ENCODE peak calls at places on chromosomes 6 and 20, in four cellular contexts. K is GM12865, J is fibroblast of pulmonary artery, C is thoracic aorta. Z is an unnamed sample.

GRCh38 chr6:159874475-159874874 is 16.3 kb upstream of the MAS1 start:
- DNase-seq in K (no peak), C (no peak), J (peak; percentile 69), Z (peak; percentile 3)

GRCh38 chr20:10094566-10095173 is 59.9 kb downstream of the ANKEF1 start:
- DNase-seq in J (peak; percentile 6), C (no peak), K (no peak), Z (no peak)

GRCh38 chr6:97019315-97019714 is 94.8 kb downstream of the KLHL32 start:
- DNase-seq in K (no peak), C (no peak), J (no peak), Z (no peak)

GRCh38 chr6:83051386-83052172 is 14.1 kb downstream of the UBE3D start:
- DNase-seq in J (peak; percentile 31), C (no peak), K (no peak), Z (no peak)

GRCh38 chr6:135180458-135181332 is at the start of gene MYB:
- DNase-seq in J (peak; percentile 49), K (peak; percentile 88), C (no peak), Z (peak; percentile 38)

GRCh38 chr6:67888886-67889681 is 746.0 kb upstream of the ADGRB3 start:
- DNase-seq in J (no peak), K (peak; percentile 4), C (no peak), Z (no peak)

GRCh38 chr6:98833101-98834059 is 994 bp upstream of the POU3F2 start:
- DNase-seq in K (no peak), J (peak; percentile 26), C (no peak), Z (peak; percentile 28)

GRCh38 chr6:498795-499231 is 107.3 kb downstream of the IRF4 start:
- DNase-seq in K (peak; percentile 88), J (no peak), C (no peak), Z (peak; percentile 75)

GRCh38 chr20:37313546-37314091 is 24.2 kb downstream of the MANBAL start:
- DNase-seq in K (no peak), J (no peak), C (no peak), Z (no peak)

GRCh38 chr6:132218063-132218696 is 183.1 kb downstream of the MOXD1 start:
- DNase-seq in K (peak; percentile 13), J (peak; percentile 68), C (no peak), Z (peak; percentile 62)

GRCh38 chr6:66858196-66858595 is 1151.2 kb upstream of the EYS start:
- DNase-seq in C (no peak), K (no peak), J (no peak), Z (no peak)

GRCh38 chr6:167827588-167828324 is 1.0 kb downstream of the AFDN start:
- DNase-seq in J (peak; percentile 55), K (peak; percentile 48), C (no peak), Z (peak; percentile 31)

GRCh38 chr20:54108817-54109216 is 38.4 kb upstream of the BCAS1 start:
- DNase-seq in K (no peak), J (no peak), C (no peak), Z (no peak)

DNA sequence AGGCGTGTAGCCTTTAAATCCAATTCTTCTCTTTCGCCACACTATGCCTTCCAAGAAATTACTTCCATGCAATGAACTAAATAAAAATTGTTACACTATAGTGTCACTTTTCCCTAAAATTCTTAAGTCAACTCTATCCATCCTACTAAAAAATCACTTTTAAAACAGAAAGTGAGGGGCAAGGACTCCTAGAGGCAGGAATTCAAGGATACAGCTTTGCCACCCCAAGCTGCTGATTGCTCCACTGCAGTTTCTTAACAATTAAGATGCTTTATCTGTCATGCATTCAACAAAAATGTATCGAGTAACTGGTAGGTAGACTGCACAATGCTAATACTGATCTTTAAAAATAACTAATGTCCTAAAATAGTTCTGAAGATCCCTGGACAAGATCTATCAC is 4.3 kb downstream of the MCM9 start:
- DNase-seq in K (no peak), J (no peak), C (no peak), Z (no peak)
- TF ChIP-seq CTCF in K (no peak), J (no peak), C (no peak), Z (peak; percentile 15)

DNA sequence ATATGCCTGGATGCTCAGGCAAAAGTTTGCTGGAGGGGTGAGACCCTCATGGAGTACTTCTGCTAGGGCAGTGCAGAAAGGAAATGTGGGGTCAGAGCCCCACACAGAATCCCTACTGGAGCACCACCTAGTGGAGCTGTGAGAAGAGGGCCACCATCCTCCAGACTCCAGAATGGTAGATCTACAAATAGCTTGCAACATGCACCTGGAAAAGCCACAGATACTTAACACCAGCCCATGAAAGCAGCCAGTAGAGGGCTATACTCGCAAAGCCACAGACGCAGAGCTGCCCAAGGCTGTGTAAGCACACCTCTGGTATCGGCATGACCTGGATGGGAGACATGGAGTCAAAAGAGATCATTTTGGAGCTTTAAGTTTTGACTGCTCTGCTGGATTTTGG is 60.7 kb upstream of the GJE1 start:
- DNase-seq in J (no peak), C (no peak), K (no peak), Z (peak; percentile 3)
- TF ChIP-seq CTCF in J (peak; percentile 11), C (no peak), K (no peak), Z (peak; percentile 46)

DNA sequence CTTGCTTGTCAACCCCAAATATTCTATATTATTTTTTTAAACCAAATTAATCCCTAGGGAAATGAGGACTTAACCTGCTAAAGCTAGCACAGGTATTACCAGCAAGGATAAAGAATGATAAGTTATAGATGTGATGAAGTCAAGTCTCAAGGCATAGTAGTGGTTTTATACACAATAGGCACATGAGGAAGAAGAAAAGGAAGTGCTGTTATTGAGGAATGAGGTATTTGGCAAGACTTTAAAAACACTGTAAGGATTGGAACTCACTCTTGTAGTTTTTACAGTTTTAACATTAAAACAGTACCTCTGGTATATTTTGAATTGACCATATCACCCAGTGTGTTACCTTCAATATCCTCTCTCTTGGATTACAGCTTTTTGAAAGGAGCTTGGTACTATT is 54.6 kb downstream of the PHF3 start:
- DNase-seq in J (peak; percentile 17), K (no peak), C (no peak), Z (no peak)
- TF ChIP-seq CTCF in J (no peak), K (no peak), C (no peak), Z (no peak)

DNA sequence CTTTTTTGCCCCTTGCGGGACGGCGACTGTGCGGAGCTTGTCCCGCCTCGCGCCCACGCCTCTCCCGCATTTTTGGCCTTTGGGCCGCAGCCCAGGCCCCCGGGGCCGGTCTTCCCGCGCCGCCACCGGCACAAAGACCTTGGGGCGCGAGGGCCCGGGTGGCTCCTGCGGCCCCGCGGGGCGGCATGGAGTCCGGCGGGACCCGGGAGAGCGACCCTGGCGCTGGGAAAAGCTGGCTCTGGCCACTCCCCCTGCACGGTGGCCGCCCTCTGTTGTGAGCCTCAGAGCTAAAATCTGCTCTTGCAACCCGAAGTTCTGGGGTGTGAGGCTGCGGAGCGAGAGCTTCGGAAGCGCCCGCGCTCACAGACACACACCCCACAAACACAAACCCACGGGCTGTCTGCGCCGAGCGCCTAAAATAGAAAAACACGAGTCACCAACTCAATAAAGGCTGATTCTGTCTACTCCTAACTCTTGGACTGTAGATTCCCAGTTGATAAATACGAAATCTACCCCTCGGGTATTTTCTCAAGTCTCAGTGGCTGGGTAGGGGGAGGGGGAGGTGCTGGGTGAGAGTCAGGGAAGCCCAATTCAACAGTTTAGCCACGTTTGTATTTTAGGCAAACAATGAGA is 496 bp upstream of the BEND3 start:
- DNase-seq in K (peak; percentile 64), C (no peak), J (no peak), Z (peak; percentile 28)
- TF ChIP-seq CTCF in K (no peak), C (no peak), J (no peak), Z (no peak)

DNA sequence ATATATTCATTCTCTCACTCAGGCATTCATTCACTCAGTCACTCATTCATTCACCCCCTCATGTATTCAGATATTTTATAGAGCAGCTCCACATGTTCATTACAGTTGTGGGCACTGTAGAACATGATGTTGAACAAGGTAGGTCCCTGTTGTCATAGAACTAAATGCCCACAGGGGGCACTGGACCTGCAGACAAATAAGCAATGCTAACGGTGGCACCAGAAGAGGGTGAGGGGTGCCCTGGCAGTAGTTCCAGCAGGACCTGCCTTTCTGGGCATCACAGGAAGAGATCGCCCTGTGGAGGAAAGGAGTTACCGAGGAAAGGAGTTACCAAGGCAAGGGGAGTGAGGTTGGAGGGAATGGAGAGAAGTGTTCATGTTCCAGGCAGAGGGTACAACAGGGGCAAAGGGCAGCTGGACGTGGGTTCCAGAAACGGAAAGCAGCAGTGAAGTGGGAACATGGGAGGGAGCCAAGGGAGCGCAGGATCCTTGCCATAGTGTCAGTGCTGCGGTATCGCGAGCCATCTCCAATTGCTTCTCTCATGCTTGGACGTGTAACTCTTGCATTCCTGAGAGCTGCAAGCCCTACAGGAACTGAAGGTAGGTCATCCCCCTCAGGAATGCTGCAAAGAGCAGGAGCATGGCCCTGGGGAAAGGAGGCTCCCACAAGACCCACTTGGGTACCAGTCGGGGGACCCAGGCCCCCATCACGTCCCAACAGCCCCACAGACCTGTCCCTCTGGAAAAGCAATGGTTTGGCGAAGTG is 128.2 kb downstream of the EDN3 start:
- DNase-seq in J (no peak), K (peak; percentile 27), C (no peak), Z (no peak)
- TF ChIP-seq CTCF in J (no peak), K (peak; percentile 26), C (no peak), Z (no peak)

GRCh38 chr6:152094992-152095592 is 287.6 kb downstream of the ESR1 start:
- DNase-seq in K (no peak), J (peak; percentile 98), C (peak; percentile 92), Z (peak; percentile 100)

GRCh38 chr6:152094276-152094675 is 286.8 kb downstream of the ESR1 start:
- DNase-seq in K (no peak), J (no peak), C (no peak), Z (no peak)

GRCh38 chr6:152098683-152099082 is 291.2 kb downstream of the ESR1 start:
- DNase-seq in K (no peak), J (no peak), C (no peak), Z (no peak)

GRCh38 chr6:152099816-152100618 is 292.5 kb downstream of the ESR1 start:
- DNase-seq in J (peak; percentile 53), C (no peak), K (no peak), Z (peak; percentile 76)

DNA sequence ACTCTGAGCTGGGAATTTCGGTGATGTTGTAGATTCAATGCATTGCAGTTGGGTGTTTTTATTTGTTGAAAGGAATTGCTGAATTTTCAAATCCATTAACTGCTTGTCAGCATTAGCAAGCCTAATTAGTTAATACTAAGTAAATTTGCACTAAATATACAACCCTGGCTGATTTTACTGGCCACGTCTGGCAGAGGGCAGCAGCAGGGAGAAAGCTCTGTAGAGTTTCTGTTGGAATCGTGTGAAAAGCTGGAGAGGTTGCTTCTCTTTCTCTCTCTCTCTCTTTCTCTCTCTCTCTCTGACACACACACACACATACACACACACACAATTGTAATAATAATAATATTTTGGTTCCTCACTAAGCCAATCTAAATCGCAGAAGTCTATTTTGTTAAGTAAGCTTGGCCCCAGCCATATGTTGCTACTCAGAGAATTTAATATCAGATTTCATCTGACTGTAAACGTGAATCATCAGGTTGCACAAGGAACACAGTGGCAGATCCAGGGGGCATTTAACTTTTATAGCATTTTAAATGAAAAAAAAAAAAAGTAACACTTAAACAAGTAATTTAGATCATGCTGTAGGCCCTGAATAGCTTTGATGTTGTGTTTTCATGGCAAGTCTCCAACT is 289.5 kb downstream of the ESR1 start:
- DNase-seq in K (no peak), C (no peak), J (peak; percentile 82), Z (peak; percentile 91)
- TF ChIP-seq CTCF in K (no peak), C (no peak), J (peak; percentile 25), Z (no peak)

Z was measured in fibroblast of villous mesenchyme.